ENCODE peak calls at places on chromosomes 11 and 22, in nine cellular contexts. W, X, E, V, U, Z, T, S and R are unnamed samples.

GRCh38 chr11:123903932-123904331 is 2.0 kb downstream of the OR8D4 start:
- DNase-seq in W (no peak), X (no peak), E (no peak), V (no peak), U (no peak), Z (no peak), T (no peak), S (no peak), R (no peak)

GRCh38 chr11:60818057-60818456 is 23.9 kb upstream of the CCDC86 start:
- DNase-seq in W (no peak), X (no peak), E (no peak), V (no peak), U (no peak), Z (no peak), T (no peak), S (no peak), R (peak; percentile 53)

GRCh38 chr11:110433393-110434333 is 3.9 kb downstream of the FDX1 start:
- DNase-seq in W (no peak), X (no peak), E (no peak), V (no peak), U (peak; percentile 42), Z (no peak), T (no peak), S (no peak), R (peak; percentile 57)

GRCh38 chr11:86162257-86162656 is 82.3 kb upstream of the EED start:
- DNase-seq in W (no peak), X (peak; percentile 80), E (no peak), V (peak; percentile 58), U (peak; percentile 93), Z (no peak), T (peak; percentile 58), S (no peak), R (peak; percentile 58)

GRCh38 chr11:18172686-18173085 is at the start of gene MRGPRX4:
- DNase-seq in W (no peak), X (no peak), E (no peak), V (no peak), U (no peak), Z (no peak), T (no peak), S (no peak), R (no peak)

GRCh38 chr11:134849833-134850232 is 437.8 kb upstream of the B3GAT1 start:
- DNase-seq in W (no peak), X (no peak), E (no peak), V (no peak), U (no peak), Z (no peak), T (no peak), S (no peak), R (no peak)

GRCh38 chr11:78715639-78716311 is 141.1 kb upstream of the NARS2 start:
- DNase-seq in W (peak; percentile 88), X (peak; percentile 79), E (no peak), V (peak; percentile 54), U (peak; percentile 91), Z (no peak), T (no peak), S (peak; percentile 87), R (peak; percentile 84)

GRCh38 chr11:67408437-67409200 is 4.7 kb downstream of the TBC1D10C start:
- DNase-seq in W (no peak), X (no peak), E (no peak), V (no peak), U (no peak), Z (no peak), T (no peak), S (no peak), R (no peak)

GRCh38 chr11:73271936-73272679 is at the start of gene P2RY6:
- DNase-seq in W (no peak), X (peak; percentile 62), E (no peak), V (no peak), U (peak; percentile 60), Z (no peak), T (no peak), S (peak; percentile 44), R (peak; percentile 95)

GRCh38 chr11:27234043-27234668 is 128.9 kb downstream of the CCDC34 start:
- DNase-seq in W (peak; percentile 17), X (peak; percentile 66), E (no peak), V (peak; percentile 61), U (peak; percentile 94), Z (no peak), T (no peak), S (no peak), R (peak; percentile 87)

GRCh38 chr11:111429066-111429506 is 50.0 kb upstream of the POU2AF1 start:
- DNase-seq in W (peak; percentile 26), X (peak; percentile 75), E (no peak), V (no peak), U (peak; percentile 37), Z (peak; percentile 42), T (peak; percentile 84), S (peak; percentile 57), R (peak; percentile 76)

GRCh38 chr22:23380230-23380573 is 199.9 kb downstream of the IGLL1 start:
- DNase-seq in W (no peak), X (no peak), E (no peak), V (no peak), U (no peak), Z (no peak), T (no peak), S (no peak), R (peak; percentile 52)

GRCh38 chr11:130772266-130773227 is 143.7 kb downstream of the SNX19 start:
- DNase-seq in W (no peak), X (no peak), E (no peak), V (peak; percentile 92), U (peak; percentile 97), Z (no peak), T (no peak), S (no peak), R (peak; percentile 72)

GRCh38 chr22:41273128-41273527 is 12.9 kb downstream of the RANGAP1 start:
- DNase-seq in W (no peak), X (no peak), E (no peak), V (no peak), U (no peak), Z (no peak), T (no peak), S (no peak), R (no peak)

GRCh38 chr22:37499006-37499707 is 13.0 kb upstream of the MFNG start:
- DNase-seq in W (no peak), X (no peak), E (no peak), V (no peak), U (no peak), Z (no peak), T (no peak), S (no peak), R (no peak)

GRCh38 chr11:12677131-12677530 is 2.9 kb downstream of the TEAD1 start:
- DNase-seq in W (peak; percentile 56), X (no peak), E (no peak), V (no peak), U (no peak), Z (no peak), T (no peak), S (no peak), R (peak; percentile 93)

GRCh38 chr11:130407978-130408377 is 20.4 kb downstream of the ADAMTS8 start:
- DNase-seq in W (no peak), X (peak; percentile 78), E (no peak), V (no peak), U (peak; percentile 91), Z (no peak), T (no peak), S (no peak), R (peak; percentile 95)

GRCh38 chr11:27040302-27041115 is at the start of gene BBOX1:
- DNase-seq in W (no peak), X (no peak), E (no peak), V (no peak), U (no peak), Z (no peak), T (no peak), S (no peak), R (no peak)

GRCh38 chr22:46462726-46463371 is 74.6 kb downstream of the CELSR1 start:
- DNase-seq in W (no peak), X (no peak), E (no peak), V (no peak), U (peak; percentile 70), Z (no peak), T (no peak), S (no peak), R (peak; percentile 98)

GRCh38 chr11:36296925-36297604 is 977 bp downstream of the PRR5L start:
- DNase-seq in W (no peak), X (no peak), E (no peak), V (peak; percentile 56), U (peak; percentile 61), Z (no peak), T (no peak), S (no peak), R (peak; percentile 32)

GRCh38 chr22:20571531-20572007 is 64.2 kb downstream of the MED15 start:
- DNase-seq in W (peak; percentile 70), X (no peak), E (no peak), V (no peak), U (no peak), Z (peak; percentile 52), T (no peak), S (peak; percentile 55), R (peak; percentile 92)

GRCh38 chr11:4541071-4541470 is 3.9 kb upstream of the OR52M1 start:
- DNase-seq in W (no peak), X (no peak), E (no peak), V (no peak), U (no peak), Z (no peak), T (no peak), S (no peak), R (no peak)

GRCh38 chr11:16367252-16367651 is 10.9 kb upstream of the SOX6 start:
- DNase-seq in W (no peak), X (no peak), E (no peak), V (no peak), U (no peak), Z (no peak), T (no peak), S (no peak), R (no peak)
- H3K9me3 ChIP-seq in W (no peaks in the 10 kb centered on the region), X (no peaks in the 10 kb centered on the region), E (no peaks in the 10 kb centered on the region), V (no peaks in the 10 kb centered on the region), U (no peaks in the 10 kb centered on the region), Z (no peaks in the 10 kb centered on the region), T (no peaks in the 10 kb centered on the region), S (no peaks in the 10 kb centered on the region), R (no peaks in the 10 kb centered on the region)

GRCh38 chr22:39920134-39920743 is 19.4 kb downstream of the GRAP2 start:
- DNase-seq in W (no peak), X (no peak), E (no peak), V (no peak), U (no peak), Z (peak; percentile 36), T (no peak), S (no peak), R (no peak)
- TF ChIP-seq CTCF in W (no peak), X (no peak), E (no peak), V (no peak), U (no peak), Z (no peak), T (no peak), S (no peak), R (no peak)

DNA sequence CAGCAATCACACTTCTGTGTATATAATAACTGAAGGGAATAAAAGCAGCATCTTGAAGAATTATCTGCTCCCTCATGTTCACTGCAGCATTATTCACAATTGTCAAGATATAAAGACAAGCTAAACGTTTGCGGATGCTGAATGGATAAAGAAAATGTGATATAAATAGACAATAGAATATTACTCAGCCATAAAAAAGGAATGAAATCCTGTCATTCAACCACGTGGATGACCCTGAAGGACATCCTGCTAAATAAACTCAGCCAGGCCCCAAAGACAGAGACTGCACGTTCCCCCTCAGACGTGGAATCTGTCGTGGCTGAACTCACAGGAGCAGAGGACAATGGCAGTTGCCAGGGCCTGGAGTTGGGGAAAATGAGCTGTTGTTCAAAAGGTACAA is 9.6 kb downstream of the ZNF195 start:
- DNase-seq in W (no peak), X (no peak), E (no peak), V (no peak), U (no peak), Z (no peak), T (no peak), S (no peak), R (no peak)
- H3K9me3 ChIP-seq in W (peaks cover 30% of the 10 kb centered on the region), X (peaks cover 12% of the 10 kb centered on the region), E (peaks cover 14% of the 10 kb centered on the region), V (peaks cover 45% of the 10 kb centered on the region), U (peaks cover 32% of the 10 kb centered on the region), Z (peaks cover 36% of the 10 kb centered on the region), T (no peaks in the 10 kb centered on the region), S (peaks cover 6% of the 10 kb centered on the region), R (peaks cover 12% of the 10 kb centered on the region)

GRCh38 chr11:72102946-72103753 is at the start of gene LAMTOR1:
- DNase-seq in W (peak; percentile 99), X (peak; percentile 100), E (peak; percentile 100), V (peak; percentile 98), U (peak; percentile 99), Z (peak; percentile 97), T (peak; percentile 100), S (peak; percentile 99), R (peak; percentile 99)
- TF ChIP-seq CTCF in W (peak; percentile 46), X (peak; percentile 67), E (peak; percentile 53), V (peak; percentile 46), U (peak; percentile 48), Z (peak; percentile 36), T (peak; percentile 54), S (peak; percentile 63), R (peak; percentile 49)